ENCODE peak calls at places on chromosomes 11 and 22, in eight cellular contexts. I, X, F, Y, K, V, N and B are unnamed samples.

GRCh38 chr22:19766506-19767426 is 6.2 kb downstream of the TBX1 start:
- DNase-seq in N (peak; percentile 47), I (no peak), X (peak; percentile 50), K (no peak), V (no peak), F (no peak), Y (no peak), B (peak; percentile 84)

GRCh38 chr11:118956847-118957469 is 860 bp downstream of the UPK2 start:
- DNase-seq in Y (no peak), F (no peak), I (no peak), N (no peak), X (no peak), V (no peak), K (no peak), B (peak; percentile 30)

GRCh38 chr11:122653911-122654310 is 1.6 kb upstream of the UBASH3B start:
- DNase-seq in X (no peak), Y (no peak), K (no peak), V (peak; percentile 11), I (no peak), F (no peak), N (no peak), B (no peak)

GRCh38 chr11:78851883-78852586 is 277.4 kb upstream of the NARS2 start:
- DNase-seq in V (no peak), N (no peak), F (no peak), Y (no peak), X (no peak), K (no peak), I (no peak), B (peak; percentile 57)

GRCh38 chr11:95057959-95058358 is 8.7 kb downstream of the KDM4F start:
- DNase-seq in Y (no peak), X (no peak), V (no peak), N (no peak), I (no peak), F (no peak), K (no peak), B (no peak)

GRCh38 chr11:66996609-66997273 is 21.6 kb downstream of the C11orf86 start:
- DNase-seq in K (no peak), F (no peak), I (no peak), Y (peak; percentile 20), V (no peak), N (no peak), X (no peak), B (no peak)

GRCh38 chr11:105236631-105237030 is 97.1 kb upstream of the CARD18 start:
- DNase-seq in N (no peak), V (peak; percentile 62), Y (peak; percentile 58), K (no peak), I (no peak), X (no peak), F (no peak), B (no peak)

GRCh38 chr22:50114221-50114981 is 24.6 kb downstream of the MOV10L1 start:
- DNase-seq in V (peak; percentile 75), N (no peak), Y (peak; percentile 74), X (no peak), F (no peak), K (no peak), I (no peak), B (no peak)

GRCh38 chr11:29019960-29020683 is 911.9 kb downstream of the METTL15 start:
- DNase-seq in V (peak; percentile 53), K (peak; percentile 6), F (no peak), N (no peak), Y (peak; percentile 34), I (no peak), X (no peak), B (no peak)

GRCh38 chr22:25374871-25375270 is 155.4 kb downstream of the CRYBB2 start:
- DNase-seq in Y (no peak), N (no peak), I (no peak), K (no peak), V (no peak), F (no peak), X (no peak), B (no peak)

GRCh38 chr22:35319244-35319985 is 19.7 kb downstream of the TOM1 start:
- DNase-seq in F (no peak), K (no peak), X (no peak), I (no peak), V (no peak), Y (no peak), N (no peak), B (peak; percentile 41)

GRCh38 chr22:28462041-28462440 is 217.6 kb downstream of the TTC28 start:
- DNase-seq in F (no peak), Y (no peak), K (no peak), I (no peak), N (no peak), V (no peak), X (no peak), B (no peak)

GRCh38 chr11:118157186-118157895 is 4.7 kb upstream of the SCN4B start:
- DNase-seq in I (no peak), Y (no peak), N (no peak), F (no peak), X (no peak), K (no peak), V (no peak), B (no peak)

GRCh38 chr11:111409915-111410314 is 30.8 kb upstream of the POU2AF1 start:
- DNase-seq in N (no peak), Y (no peak), V (no peak), K (no peak), X (no peak), I (no peak), F (no peak), B (no peak)